ENCODE peak calls at places on chromosomes 1 and 21, in seven cellular contexts. T, V, D, G, S, P and Y are unnamed samples.

GRCh38 chr1:225873281-225873850 is 8.8 kb downstream of the TMEM63A start:
- DNase-seq in T (no peak), V (no peak), D (no peak), G (no peak), S (no peak), P (no peak), Y (no peak)

GRCh38 chr1:225467193-225468020 is 39.6 kb upstream of the LBR start:
- DNase-seq in T (no peak), V (no peak), D (no peak), G (peak), S (no peak), P (peak), Y (no peak)

GRCh38 chr1:16145988-16146887 is 9.6 kb downstream of the EPHA2 start:
- DNase-seq in T (peak), V (no peak), D (peak), G (peak), S (peak), P (no peak), Y (peak)

GRCh38 chr1:236836157-236836556 is 41.1 kb downstream of the MTR start:
- DNase-seq in T (no peak), V (no peak), D (no peak), G (no peak), S (no peak), P (no peak), Y (no peak)

GRCh38 chr1:8154621-8155052 is 128.5 kb upstream of the ERRFI1 start:
- DNase-seq in T (no peak), V (no peak), D (peak), G (no peak), S (peak), P (no peak), Y (no peak)

GRCh38 chr1:164337885-164338284 is 221.1 kb upstream of the PBX1 start:
- DNase-seq in T (no peak), V (no peak), D (no peak), G (no peak), S (no peak), P (no peak), Y (no peak)

GRCh38 chr1:184002071-184002470 is 35.5 kb downstream of the COLGALT2 start:
- DNase-seq in T (no peak), V (no peak), D (no peak), G (no peak), S (peak), P (no peak), Y (peak)

GRCh38 chr1:37515185-37516034 is 844 bp upstream of the MEAF6 start:
- DNase-seq in T (no peak), V (no peak), D (no peak), G (no peak), S (no peak), P (no peak), Y (no peak)

GRCh38 chr1:15128077-15128476 is 25.5 kb upstream of the TMEM51 start:
- DNase-seq in T (no peak), V (no peak), D (no peak), G (no peak), S (no peak), P (no peak), Y (no peak)

GRCh38 chr1:237042467-237042891 is 495 bp downstream of the RYR2 start:
- DNase-seq in T (no peak), V (no peak), D (no peak), G (no peak), S (no peak), P (no peak), Y (no peak)

GRCh38 chr1:203320546-203321272 is 15.4 kb downstream of the BTG2 start:
- DNase-seq in T (peak), V (no peak), D (peak), G (peak), S (no peak), P (peak), Y (no peak)

GRCh38 chr1:28341591-28341990 is 12.8 kb downstream of the MED18 start:
- DNase-seq in T (no peak), V (no peak), D (no peak), G (no peak), S (no peak), P (no peak), Y (no peak)

GRCh38 chr1:53279556-53280160 is 41.3 kb upstream of the MAGOH start:
- DNase-seq in T (no peak), V (no peak), D (no peak), G (no peak), S (no peak), P (no peak), Y (no peak)

GRCh38 chr1:201019321-201019977 is 4.1 kb downstream of the KIF21B start:
- DNase-seq in T (peak), V (no peak), D (no peak), G (peak), S (peak), P (peak), Y (peak)

GRCh38 chr1:81254560-81254959 is 546.2 kb upstream of the ADGRL2 start:
- DNase-seq in T (no peak), V (no peak), D (no peak), G (no peak), S (no peak), P (no peak), Y (peak)

GRCh38 chr21:32777269-32777668 is 5.7 kb upstream of the PAXBP1 start:
- DNase-seq in T (no peak), V (no peak), D (no peak), G (no peak), S (no peak), P (no peak), Y (no peak)

GRCh38 chr1:197619008-197619640 is 156.2 kb downstream of the DENND1B start:
- DNase-seq in T (no peak), V (no peak), D (peak), G (no peak), S (peak), P (no peak), Y (peak)

GRCh38 chr1:39576016-39576657 is 453 bp downstream of the PABPC4 start:
- DNase-seq in T (peak), V (no peak), D (peak), G (no peak), S (no peak), P (peak), Y (no peak)